ENCODE peak calls at places on chromosome 20, in eight cellular contexts. L is nephron progenitor cell, V is HFFc6, M is glutamatergic neuron, W is IMR-90, N is uterus, O is A673, A is AG04450. D is an unnamed sample.

GRCh38 chr20:45354423-45355208 is 6.4 kb upstream of the SDC4 start:
- DNase-seq in V (no peak), N (no peak), M (no peak), O (no peak), W (peak), A (no peak), L (no peak), D (no peak)

GRCh38 chr20:32359633-32360332 is 1.7 kb downstream of the ASXL1 start:
- DNase-seq in A (no peak), N (no peak), O (peak), L (no peak), W (peak), M (no peak), V (peak), D (no peak)

GRCh38 chr20:9514461-9515210 is at the start of gene LAMP5:
- DNase-seq in L (peak), A (no peak), V (peak), N (no peak), M (peak), O (peak), W (peak), D (peak)

GRCh38 chr20:53942121-53942816 is 128.1 kb downstream of the BCAS1 start:
- DNase-seq in L (peak), A (no peak), V (no peak), W (no peak), M (no peak), O (no peak), N (no peak), D (no peak)

GRCh38 chr20:58709703-58710039 is 17.1 kb downstream of the NPEPL1 start:
- DNase-seq in V (no peak), A (no peak), W (no peak), O (no peak), M (no peak), L (no peak), N (no peak), D (peak)

GRCh38 chr20:38878798-38879197 is 47.4 kb upstream of the FAM83D start:
- DNase-seq in M (no peak), N (no peak), A (no peak), O (peak), W (peak), V (no peak), L (peak), D (no peak)

GRCh38 chr20:51412333-51412761 is 130.2 kb downstream of the NFATC2 start:
- DNase-seq in L (no peak), W (peak), O (peak), V (no peak), M (no peak), N (no peak), A (no peak), D (no peak)

GRCh38 chr20:43667341-43668132 is 623 bp downstream of the MYBL2 start:
- DNase-seq in M (peak), V (no peak), O (peak), L (peak), N (no peak), W (no peak), A (no peak), D (no peak)

GRCh38 chr20:45111799-45112471 is 3.0 kb downstream of the WFDC5 start:
- DNase-seq in W (no peak), A (no peak), O (peak), N (no peak), M (no peak), L (peak), V (no peak), D (no peak)

GRCh38 chr20:3045042-3045815 is 623 bp upstream of the MRPS26 start:
- DNase-seq in W (peak), V (peak), O (no peak), A (peak), L (peak), N (peak), M (peak), D (no peak)

GRCh38 chr20:49987015-49987867 is 4.5 kb downstream of the SNAI1 start:
- DNase-seq in A (no peak), W (peak), N (no peak), O (no peak), L (no peak), V (no peak), M (no peak), D (no peak)

GRCh38 chr20:58547527-58548475 is 32.6 kb upstream of the APCDD1L start:
- DNase-seq in M (no peak), A (no peak), L (no peak), O (no peak), W (peak), N (no peak), V (no peak), D (peak)

GRCh38 chr20:47465335-47466090 is 36.2 kb upstream of the NCOA3 start:
- DNase-seq in W (no peak), N (no peak), L (no peak), M (no peak), A (no peak), V (no peak), O (no peak), D (no peak)

GRCh38 chr20:62946918-62947317 is 5.6 kb upstream of the SLC17A9 start:
- DNase-seq in N (no peak), A (no peak), O (no peak), W (no peak), L (no peak), M (no peak), V (no peak), D (no peak)

GRCh38 chr20:21352703-21353102 is 44.6 kb downstream of the NKX2-4 start:
- DNase-seq in L (no peak), A (peak), M (no peak), O (peak), V (peak), N (no peak), W (peak), D (no peak)

GRCh38 chr20:31833931-31834521 is 11.4 kb downstream of the FOXS1 start:
- DNase-seq in M (peak), L (no peak), A (no peak), N (no peak), W (no peak), O (no peak), V (no peak), D (no peak)

GRCh38 chr20:44228465-44229258 is 18.1 kb upstream of the OSER1 start:
- DNase-seq in L (no peak), M (no peak), N (no peak), V (no peak), W (no peak), A (no peak), O (no peak), D (no peak)

GRCh38 chr20:54618412-54618811 is 143.0 kb downstream of the DOK5 start:
- DNase-seq in M (no peak), V (no peak), A (no peak), N (no peak), O (no peak), W (no peak), L (no peak), D (no peak)

GRCh38 chr20:57384953-57385761 is 6.0 kb upstream of the RBM38 start:
- DNase-seq in A (no peak), W (no peak), V (no peak), O (no peak), N (no peak), M (no peak), L (no peak), D (peak)

GRCh38 chr20:13449868-13450441 is 188.8 kb downstream of the TASP1 start:
- DNase-seq in A (no peak), N (no peak), W (peak), O (peak), V (no peak), L (no peak), M (no peak), D (no peak)

GRCh38 chr20:62350098-62350628 is 16.9 kb downstream of the LAMA5 start:
- DNase-seq in M (peak), V (no peak), A (no peak), W (no peak), L (no peak), O (no peak), N (no peak), D (no peak)

GRCh38 chr20:347640-348484 is 951 bp downstream of the NRSN2 start:
- DNase-seq in O (peak), W (peak), N (peak), V (peak), A (peak), L (peak), M (peak), D (peak)

GRCh38 chr20:764255-764654 is 4.0 kb downstream of the SLC52A3 start:
- DNase-seq in O (no peak), N (no peak), M (no peak), A (no peak), V (no peak), W (no peak), L (no peak), D (no peak)

GRCh38 chr20:17611540-17612286 is 41.8 kb downstream of the DSTN start:
- DNase-seq in V (peak), M (peak), O (no peak), W (no peak), A (no peak), N (no peak), L (no peak), D (no peak)
- TF ChIP-seq CTCF in V (peak), M (peak), O (no peak), W (peak), A (peak), N (peak), L (peak), D (peak)

GRCh38 chr20:23782366-23782983 is 31.7 kb upstream of the CST1 start:
- DNase-seq in L (peak), O (peak), V (no peak), W (peak), M (peak), A (no peak), N (no peak), D (no peak)
- TF ChIP-seq CTCF in L (peak), O (peak), V (peak), W (peak), M (peak), A (peak), N (no peak), D (peak)

DNA sequence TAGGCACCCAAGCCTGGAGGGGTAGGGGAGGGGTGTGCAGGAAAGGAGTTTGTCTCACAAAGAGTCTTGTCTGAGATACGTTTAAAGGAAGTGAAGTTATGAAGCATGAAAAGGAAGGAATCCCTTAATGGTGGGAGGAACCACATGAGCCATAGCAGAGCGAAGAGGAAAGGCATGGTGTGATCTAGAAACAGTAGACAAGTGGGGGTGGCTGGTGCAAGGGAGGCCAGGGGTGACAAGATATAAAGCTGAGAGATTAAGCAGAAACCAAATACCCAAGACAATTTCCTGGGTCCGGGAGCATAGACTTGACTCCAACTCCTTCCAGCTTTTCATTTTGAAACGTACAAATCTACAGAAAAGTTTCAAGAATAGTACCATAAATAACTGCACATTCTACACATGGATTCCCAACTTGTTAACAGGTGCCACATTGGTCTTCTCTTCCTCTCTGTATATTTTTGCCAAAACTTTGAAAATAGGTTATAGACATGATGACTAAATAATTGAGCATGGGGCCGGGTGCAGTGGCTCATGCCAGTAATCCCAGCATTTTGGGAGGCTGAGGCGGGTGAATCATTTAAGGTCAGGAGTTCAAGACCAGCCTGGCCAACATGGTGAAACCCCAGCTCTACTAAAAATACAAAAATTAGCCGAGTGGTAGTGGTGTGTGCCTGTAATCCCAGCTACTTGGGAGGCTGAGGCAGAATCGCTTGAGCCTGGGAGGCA is 211.6 kb downstream of the SLC24A3 start:
- DNase-seq in M (no peak), W (no peak), L (no peak), A (no peak), O (peak), N (no peak), V (no peak), D (no peak)
- TF ChIP-seq CTCF in M (no peak), W (no peak), L (no peak), A (no peak), O (no peak), N (no peak), V (no peak), D (no peak)

GRCh38 chr20:42027746-42028268 is 409.6 kb upstream of the CHD6 start:
- DNase-seq in A (no peak), O (peak), N (no peak), W (no peak), L (no peak), V (no peak), M (no peak), D (no peak)
- TF ChIP-seq CTCF in A (no peak), O (peak), N (no peak), W (no peak), L (no peak), V (no peak), M (no peak), D (peak)

GRCh38 chr20:5678769-5679168 is 71.4 kb upstream of the SHLD1 start:
- DNase-seq in A (no peak), V (no peak), M (no peak), N (no peak), L (no peak), W (no peak), O (no peak), D (no peak)
- TF ChIP-seq CTCF in A (no peak), V (no peak), M (no peak), N (no peak), L (no peak), W (no peak), O (no peak), D (no peak)

DNA sequence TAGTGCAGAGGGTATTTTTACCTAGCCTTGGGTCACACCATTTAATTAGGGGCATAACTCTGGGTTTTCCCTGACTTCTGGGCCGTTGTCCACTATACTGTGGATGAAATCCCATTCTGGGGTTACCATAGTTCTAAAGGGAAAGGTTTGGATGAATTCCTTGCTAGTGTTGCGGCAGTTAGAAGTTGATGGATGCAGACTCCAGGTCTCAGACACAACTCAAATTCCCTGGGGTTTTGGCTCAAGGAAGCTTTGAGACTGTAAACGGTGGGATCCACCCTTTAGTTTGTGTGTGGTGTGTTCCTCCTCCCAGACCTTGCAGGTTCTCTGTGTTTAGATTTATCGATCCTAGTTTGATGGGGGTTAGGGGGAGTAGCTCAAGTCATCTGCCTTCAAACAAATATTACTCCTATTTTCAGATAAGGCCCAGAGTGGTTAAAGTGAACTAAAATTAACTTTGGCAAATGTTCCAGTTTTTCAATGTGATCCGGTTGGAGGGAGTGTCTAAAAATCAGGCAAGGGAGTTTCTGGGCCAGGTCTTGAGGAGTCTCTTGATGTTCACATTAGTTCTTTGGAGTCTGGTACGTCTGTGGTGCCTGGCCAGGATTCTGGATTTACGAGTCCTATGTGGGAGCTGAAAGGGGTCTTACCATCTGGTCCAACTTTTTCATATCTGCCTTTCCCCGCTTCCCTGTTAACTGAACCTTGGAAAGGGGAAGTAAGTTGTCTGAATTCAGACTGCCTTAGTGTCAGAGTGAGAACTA is 1.5 kb downstream of the RALY start:
- DNase-seq in A (no peak), M (no peak), L (no peak), N (no peak), W (no peak), O (peak), V (no peak), D (no peak)
- TF ChIP-seq CTCF in A (no peak), M (no peak), L (no peak), N (no peak), W (no peak), O (no peak), V (no peak), D (no peak)

GRCh38 chr20:11181964-11182363 is 508.2 kb upstream of the JAG1 start:
- DNase-seq in W (no peak), V (no peak), N (no peak), M (no peak), L (no peak), A (no peak), O (no peak), D (no peak)
- TF ChIP-seq CTCF in W (no peak), V (no peak), N (no peak), M (no peak), L (no peak), A (no peak), O (no peak), D (peak)

GRCh38 chr20:48656661-48657211 is 171.1 kb downstream of the PREX1 start:
- DNase-seq in L (peak), N (no peak), O (no peak), V (no peak), M (peak), A (no peak), W (no peak), D (no peak)
- TF ChIP-seq CTCF in L (no peak), N (no peak), O (no peak), V (peak), M (no peak), A (no peak), W (no peak), D (peak)

GRCh38 chr20:61099786-61100185 is 152.3 kb upstream of the CDH4 start:
- DNase-seq in L (no peak), V (no peak), M (no peak), N (no peak), W (no peak), O (no peak), A (no peak), D (no peak)
- TF ChIP-seq CTCF in L (no peak), V (no peak), M (no peak), N (no peak), W (no peak), O (no peak), A (no peak), D (no peak)